ENCODE peak calls at places on chromosomes 7 and 10, in eight cellular contexts. T is NCI-H1105; V is neuronal stem cell; N is H7; L is brain pericyte; E is upper lobe of right lung; R is CD8-positive, alpha-beta T cell; H is cerebellar cortex. K is an unnamed sample.

GRCh38 chr10:61047011-61047410 is 103.0 kb upstream of the RHOBTB1 start:
- DNase-seq in L (no peak), R (no peak), H (no peak), N (no peak), E (no peak), V (no peak), T (no peak), K (no peak)

GRCh38 chr10:88161070-88161469 is 297.6 kb downstream of the PTEN start:
- DNase-seq in V (no peak), T (no peak), L (no peak), H (no peak), E (no peak), R (no peak), N (no peak), K (no peak)

GRCh38 chr10:94216201-94216600 is 146.5 kb downstream of the NOC3L start:
- DNase-seq in T (no peak), H (no peak), R (no peak), V (no peak), E (no peak), L (no peak), N (peak), K (no peak)

GRCh38 chr10:92886334-92886961 is 38.1 kb downstream of the EXOC6 start:
- DNase-seq in R (no peak), T (no peak), L (no peak), N (no peak), H (no peak), V (no peak), E (no peak), K (no peak)

GRCh38 chr10:25174461-25175230 is at the start of gene GPR158:
- DNase-seq in T (peak), E (peak), V (peak), L (peak), R (peak), H (peak), N (peak), K (peak)

GRCh38 chr10:48594799-48595198 is 10.1 kb downstream of the ARHGAP22 start:
- DNase-seq in H (no peak), T (no peak), N (peak), E (no peak), V (no peak), L (no peak), R (no peak), K (no peak)

GRCh38 chr7:89002942-89003618 is 207.5 kb upstream of the TEX47 start:
- DNase-seq in H (no peak), V (no peak), E (no peak), T (no peak), R (no peak), N (no peak), L (peak), K (no peak)

GRCh38 chr7:39453743-39454355 is 112.4 kb upstream of the YAE1 start:
- DNase-seq in T (peak), N (peak), L (no peak), H (peak), R (peak), E (no peak), V (peak), K (no peak)

GRCh38 chr7:73851410-73852338 is 9.3 kb upstream of the TMEM270 start:
- DNase-seq in V (no peak), N (no peak), H (no peak), R (no peak), L (peak), T (no peak), E (no peak), K (no peak)

GRCh38 chr7:107622429-107622828 is 38.2 kb upstream of the SLC26A4 start:
- DNase-seq in N (no peak), V (no peak), L (no peak), T (no peak), H (peak), R (no peak), E (no peak), K (no peak)

GRCh38 chr10:68826764-68827591 is at the start of gene STOX1:
- DNase-seq in L (peak), V (peak), T (peak), H (peak), N (peak), E (peak), R (peak), K (peak)

GRCh38 chr7:139992353-139993054 is 70.2 kb downstream of the PARP12 start:
- DNase-seq in V (no peak), T (no peak), N (no peak), R (no peak), H (no peak), E (no peak), L (no peak), K (peak)

GRCh38 chr10:3471927-3472704 is 299.5 kb upstream of the PITRM1 start:
- DNase-seq in E (no peak), V (peak), R (no peak), N (no peak), L (no peak), T (no peak), H (peak), K (no peak)

GRCh38 chr10:18378766-18379165 is 238.5 kb downstream of the CACNB2 start:
- DNase-seq in V (no peak), L (no peak), E (no peak), N (no peak), R (no peak), T (no peak), H (peak), K (no peak)

GRCh38 chr10:89278034-89278535 is 23.8 kb upstream of the IFIT2 start:
- DNase-seq in H (peak), T (no peak), R (no peak), E (no peak), N (no peak), V (no peak), L (peak), K (no peak)

GRCh38 chr7:141649865-141650499 is 52.0 kb downstream of the DENND11 start:
- DNase-seq in H (peak), L (peak), V (peak), T (peak), R (no peak), N (peak), E (no peak), K (no peak)

GRCh38 chr7:134364619-134365037 is 47.9 kb upstream of the SLC35B4 start:
- DNase-seq in L (no peak), V (no peak), E (no peak), R (no peak), T (no peak), H (no peak), N (no peak), K (no peak)

GRCh38 chr7:84237533-84238173 is 43.1 kb upstream of the SEMA3A start:
- DNase-seq in R (no peak), V (no peak), E (no peak), L (peak), N (no peak), T (no peak), H (no peak), K (no peak)